ENCODE peak calls at places on chromosomes 7 and 10, in six cellular contexts. W, U, R, N, O and Q are unnamed samples.

GRCh38 chr10:45003432-45004000 is 2.8 kb downstream of the ZNF22 start:
- DNase-seq in W (no peak), U (no peak), R (no peak), N (no peak), O (no peak), Q (no peak)

GRCh38 chr7:29035044-29035740 is 77.1 kb upstream of the TRIL start:
- DNase-seq in W (no peak), U (no peak), R (no peak), N (peak; percentile 67), O (no peak), Q (peak; percentile 48)

GRCh38 chr7:20236790-20237189 is 19.6 kb upstream of the MACC1 start:
- DNase-seq in W (no peak), U (no peak), R (no peak), N (no peak), O (no peak), Q (no peak)

GRCh38 chr7:126483972-126484371 is 768.8 kb downstream of the GRM8 start:
- DNase-seq in W (no peak), U (no peak), R (no peak), N (no peak), O (no peak), Q (no peak)

GRCh38 chr10:29239569-29240472 is 49.0 kb upstream of the LYZL1 start:
- DNase-seq in W (no peak), U (no peak), R (no peak), N (peak; percentile 31), O (no peak), Q (peak; percentile 6)

GRCh38 chr7:128201067-128201689 is 39.9 kb upstream of the LEP start:
- DNase-seq in W (no peak), U (no peak), R (no peak), N (no peak), O (peak; percentile 54), Q (no peak)

GRCh38 chr10:24784061-24784460 is 60.4 kb upstream of the ARHGAP21 start:
- DNase-seq in W (no peak), U (no peak), R (no peak), N (no peak), O (no peak), Q (no peak)

GRCh38 chr10:62814901-62815372 is 1.2 kb downstream of the EGR2 start:
- DNase-seq in W (no peak), U (no peak), R (no peak), N (no peak), O (peak; percentile 21), Q (peak; percentile 33)

GRCh38 chr10:123583639-123584418 is 82.3 kb upstream of the GPR26 start:
- DNase-seq in W (no peak), U (peak; percentile 63), R (peak; percentile 57), N (peak; percentile 48), O (peak; percentile 80), Q (peak; percentile 69)

GRCh38 chr7:45456747-45457146 is 117.4 kb upstream of the ADCY1 start:
- DNase-seq in W (no peak), U (peak; percentile 7), R (no peak), N (no peak), O (no peak), Q (no peak)

GRCh38 chr10:78461333-78461732 is 427.7 kb downstream of the RPS24 start:
- DNase-seq in W (no peak), U (no peak), R (no peak), N (no peak), O (no peak), Q (no peak)

GRCh38 chr10:30176182-30176581 is 116.8 kb upstream of the JCAD start:
- DNase-seq in W (peak; percentile 45), U (no peak), R (no peak), N (peak; percentile 84), O (no peak), Q (no peak)

GRCh38 chr10:77637986-77638765 is 568 bp upstream of the KCNMA1 start:
- DNase-seq in W (no peak), U (no peak), R (no peak), N (peak; percentile 61), O (peak; percentile 53), Q (peak; percentile 6)

GRCh38 chr7:65554-65953 is 126.8 kb upstream of the FAM20C start:
- DNase-seq in W (no peak), U (no peak), R (no peak), N (peak; percentile 53), O (no peak), Q (no peak)

GRCh38 chr7:67738-68395 is 124.5 kb upstream of the FAM20C start:
- DNase-seq in W (no peak), U (no peak), R (no peak), N (no peak), O (no peak), Q (peak; percentile 26)

GRCh38 chr7:66296-66695 is 126.1 kb upstream of the FAM20C start:
- DNase-seq in W (no peak), U (no peak), R (no peak), N (no peak), O (no peak), Q (no peak)

GRCh38 chr7:66741-67140 is 125.6 kb upstream of the FAM20C start:
- DNase-seq in W (no peak), U (no peak), R (no peak), N (no peak), O (no peak), Q (no peak)

DNA sequence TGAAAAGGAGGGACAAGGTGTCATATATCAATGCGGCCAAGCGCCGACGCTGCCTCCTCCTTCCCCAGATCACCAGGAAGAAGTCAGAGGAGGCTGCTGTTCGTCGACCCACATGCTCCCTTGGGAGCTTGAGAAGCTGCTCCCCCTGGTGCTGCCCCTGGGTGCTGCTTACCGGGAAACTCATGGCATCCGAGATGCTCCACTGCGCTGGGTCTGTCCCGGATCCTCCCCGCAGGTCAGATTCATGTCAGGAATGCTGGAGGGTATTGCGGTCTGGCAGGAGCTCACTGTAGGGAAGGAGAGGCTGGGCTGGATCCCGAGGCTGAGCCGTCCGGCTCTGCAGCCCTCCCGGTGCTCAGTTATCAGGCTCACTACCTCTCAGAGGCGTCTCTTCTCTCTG is 123.7 kb upstream of the FAM20C start:
- DNase-seq in W (no peak), U (no peak), R (no peak), N (no peak), O (no peak), Q (no peak)
- TF ChIP-seq CTCF in W (peak; percentile 39), U (no peak), R (no peak), N (peak; percentile 16), O (no peak), Q (no peak)

DNA sequence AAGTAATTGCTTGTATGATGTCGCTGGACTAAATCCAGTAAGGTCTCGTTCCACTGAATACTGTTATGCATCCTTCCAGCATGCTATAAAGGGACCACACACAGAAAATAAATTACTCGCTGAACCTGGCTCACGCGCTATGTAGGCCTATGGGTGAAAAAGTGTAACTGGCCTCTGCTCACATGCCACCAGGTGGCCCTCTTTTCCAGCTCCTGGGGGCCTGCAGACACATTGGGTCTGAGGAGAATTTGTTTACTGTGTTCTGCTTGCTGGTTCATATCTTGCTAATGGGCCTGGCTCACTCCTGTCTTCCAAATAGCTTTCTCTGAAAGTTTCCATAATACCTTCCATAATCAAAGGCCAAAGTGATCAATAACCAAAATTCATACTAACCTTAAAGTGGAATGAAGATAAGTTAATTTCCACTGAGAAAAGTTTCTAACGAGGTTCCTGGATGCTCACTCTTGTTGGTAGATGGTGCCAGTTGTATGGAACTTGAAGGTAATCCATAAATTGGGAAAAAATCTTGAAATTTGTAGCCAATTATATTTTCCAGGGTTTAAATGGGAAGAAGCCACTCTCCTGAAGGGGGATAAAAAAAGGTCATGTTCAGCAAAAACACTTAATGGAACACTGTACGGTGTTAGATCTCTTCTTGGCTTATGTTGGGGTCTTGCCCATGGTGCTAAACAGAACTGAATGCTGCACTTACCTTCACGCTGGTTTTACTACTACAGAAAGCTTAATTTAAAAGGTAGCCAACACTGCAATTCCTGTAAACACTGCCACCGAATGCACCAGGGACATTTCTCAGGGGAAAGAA is 27.0 kb upstream of the ZPBP start:
- DNase-seq in W (no peak), U (no peak), R (peak; percentile 1), N (no peak), O (no peak), Q (peak; percentile 64)
- TF ChIP-seq CTCF in W (no peak), U (no peak), R (peak; percentile 66), N (no peak), O (no peak), Q (peak; percentile 64)

GRCh38 chr7:123748734-123749536 is at the start of gene WASL:
- DNase-seq in W (peak; percentile 65), U (peak; percentile 93), R (peak; percentile 69), N (peak; percentile 88), O (peak; percentile 94), Q (peak; percentile 86)
- TF ChIP-seq CTCF in W (no peak), U (peak; percentile 30), R (no peak), N (no peak), O (no peak), Q (no peak)

DNA sequence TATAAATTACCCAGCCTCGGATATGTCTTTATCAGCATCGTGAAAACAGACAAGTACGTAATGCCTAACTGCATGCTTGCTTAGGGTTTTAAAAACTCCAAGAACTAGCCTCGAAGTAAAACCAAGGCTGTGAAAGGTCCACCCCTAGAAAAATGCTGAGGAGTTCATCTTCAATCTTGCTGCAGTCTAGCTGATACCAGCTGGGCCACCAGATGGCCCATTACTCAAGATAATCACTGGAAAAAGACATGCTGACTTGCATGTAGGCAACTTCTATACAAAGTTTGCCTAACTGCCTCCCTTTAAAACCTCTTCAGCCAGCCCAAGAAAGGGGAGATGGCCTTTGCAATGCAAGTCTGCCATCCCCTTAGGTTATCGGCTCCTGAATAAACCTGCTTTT is 614.1 kb downstream of the GALNT17 start:
- DNase-seq in W (no peak), U (no peak), R (no peak), N (no peak), O (no peak), Q (no peak)
- TF ChIP-seq CTCF in W (no peak), U (no peak), R (no peak), N (no peak), O (no peak), Q (no peak)

GRCh38 chr7:81529785-81530184 is 240.1 kb downstream of the HGF start:
- DNase-seq in W (no peak), U (no peak), R (no peak), N (no peak), O (no peak), Q (no peak)

GRCh38 chr7:81525901-81526300 is 243.9 kb downstream of the HGF start:
- DNase-seq in W (no peak), U (no peak), R (no peak), N (no peak), O (no peak), Q (no peak)

GRCh38 chr7:81526971-81527370 is 242.9 kb downstream of the HGF start:
- DNase-seq in W (no peak), U (no peak), R (no peak), N (no peak), O (no peak), Q (no peak)

DNA sequence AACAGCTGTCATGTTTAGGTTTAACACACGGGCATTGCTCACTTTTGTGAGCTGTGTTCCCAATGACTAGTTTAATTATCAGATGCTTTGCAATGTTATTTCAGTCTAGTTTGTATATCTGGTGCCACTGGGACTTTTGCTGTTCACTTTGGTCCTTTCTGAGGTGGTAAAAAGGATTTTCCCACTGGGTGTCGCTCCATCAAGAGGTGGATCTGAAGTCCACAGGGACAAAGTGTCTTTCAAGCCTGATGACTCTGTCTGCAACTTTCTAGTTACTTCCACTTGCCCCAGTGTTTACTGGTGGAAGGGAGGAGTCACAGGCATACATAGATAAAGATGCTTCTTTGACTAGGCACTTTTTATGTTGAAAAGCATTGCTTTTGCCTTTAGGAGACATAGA is 242.2 kb downstream of the HGF start:
- DNase-seq in W (no peak), U (no peak), R (no peak), N (no peak), O (no peak), Q (no peak)
- TF ChIP-seq CTCF in W (no peak), U (no peak), R (no peak), N (no peak), O (no peak), Q (no peak)